ENCODE peak calls at places on chromosomes 12 and 14, in eight cellular contexts. D is transverse colon, W is fibroblast of mammary gland, R is gastrocnemius medialis, P is psoas muscle, K is endodermal cell, T is GM12878, Y is uterus. F is an unnamed sample.
A peak's percentile ranks its signal among the peaks of the same experiment; 100 is the strongest.

GRCh38 chr12:9649532-9649940 is 20.0 kb upstream of the CLEC2D start:
- DNase-seq in R (no peak), W (no peak), D (no peak), Y (no peak), T (peak; percentile 59), P (no peak), K (peak; percentile 80), F (no peak)

GRCh38 chr12:106125351-106126085 is 13.2 kb downstream of the NUAK1 start:
- DNase-seq in Y (peak; percentile 13), P (no peak), R (no peak), D (no peak), K (peak; percentile 48), T (no peak), W (no peak), F (no peak)

GRCh38 chr14:104494483-104494882 is 85.1 kb upstream of the C14orf180 start:
- DNase-seq in Y (no peak), D (no peak), T (no peak), R (no peak), W (no peak), P (no peak), K (no peak), F (no peak)

GRCh38 chr14:105173901-105174894 is 5.6 kb upstream of the JAG2 start:
- DNase-seq in K (no peak), D (peak; percentile 33), R (no peak), W (no peak), Y (no peak), P (no peak), T (no peak), F (no peak)

GRCh38 chr12:168763-169525 is 45.0 kb downstream of the SLC6A12 start:
- DNase-seq in W (no peak), D (no peak), T (no peak), R (no peak), Y (no peak), K (peak; percentile 82), P (no peak), F (no peak)

GRCh38 chr12:124125472-124125871 is 152.5 kb downstream of the ZNF664 start:
- DNase-seq in W (no peak), T (peak; percentile 72), R (no peak), Y (no peak), P (no peak), K (peak; percentile 35), D (no peak), F (peak; percentile 53)

GRCh38 chr14:101033446-101034165 is 130.1 kb upstream of the RTL1 start:
- DNase-seq in R (no peak), W (no peak), Y (peak; percentile 3), K (peak; percentile 22), T (no peak), D (no peak), P (no peak), F (no peak)

GRCh38 chr12:130818381-130819247 is 20.4 kb downstream of the STX2 start:
- DNase-seq in D (peak; percentile 78), W (peak; percentile 57), Y (peak; percentile 41), P (peak; percentile 67), K (peak; percentile 98), T (peak; percentile 28), R (no peak), F (no peak)

GRCh38 chr12:115464008-115464672 is 780.2 kb upstream of the TBX3 start:
- DNase-seq in R (no peak), K (no peak), Y (no peak), P (no peak), T (no peak), D (no peak), W (no peak), F (no peak)

GRCh38 chr12:107448198-107448597 is 237.4 kb upstream of the PWP1 start:
- DNase-seq in D (peak; percentile 20), Y (no peak), W (peak; percentile 34), P (no peak), R (no peak), T (no peak), K (peak; percentile 95), F (no peak)
- TF ChIP-seq CTCF in D (peak; percentile 41), Y (no peak), W (peak; percentile 63), P (no peak), R (no peak), T (peak; percentile 32), K (peak; percentile 85), F (peak; percentile 59)

DNA sequence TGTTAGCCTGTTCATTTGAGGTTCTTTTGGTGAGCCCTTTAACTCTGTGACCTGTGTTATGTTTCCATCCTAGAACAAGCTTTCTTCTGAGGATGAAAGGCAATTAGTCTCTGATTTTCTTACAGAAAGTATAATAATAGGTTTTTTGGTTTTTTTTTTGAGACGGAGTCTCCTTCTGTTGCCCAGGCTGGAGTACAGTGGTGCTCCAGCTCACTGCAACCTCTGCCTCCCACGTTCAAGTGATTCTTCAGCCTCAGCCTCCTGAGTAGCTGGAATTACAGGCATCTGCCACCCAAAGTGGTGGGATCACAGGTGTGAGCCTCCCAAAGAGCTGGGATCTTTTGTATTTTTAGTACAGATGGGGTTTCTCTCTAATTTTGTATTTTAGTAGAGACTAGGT is 52.7 kb upstream of the SYNE2 start:
- DNase-seq in T (no peak), D (no peak), P (no peak), W (no peak), K (no peak), R (no peak), Y (no peak), F (no peak)
- H3K4me3 ChIP-seq in T (no peak overlapping the region), D (no peak overlapping the region), P (peak overlapping the region; percentile 21), W (peak overlapping the region; percentile 12), K (no peak overlapping the region), R (peak overlapping the region; percentile 19), Y (peak overlapping the region; percentile 33), F (no peak overlapping the region)

DNA sequence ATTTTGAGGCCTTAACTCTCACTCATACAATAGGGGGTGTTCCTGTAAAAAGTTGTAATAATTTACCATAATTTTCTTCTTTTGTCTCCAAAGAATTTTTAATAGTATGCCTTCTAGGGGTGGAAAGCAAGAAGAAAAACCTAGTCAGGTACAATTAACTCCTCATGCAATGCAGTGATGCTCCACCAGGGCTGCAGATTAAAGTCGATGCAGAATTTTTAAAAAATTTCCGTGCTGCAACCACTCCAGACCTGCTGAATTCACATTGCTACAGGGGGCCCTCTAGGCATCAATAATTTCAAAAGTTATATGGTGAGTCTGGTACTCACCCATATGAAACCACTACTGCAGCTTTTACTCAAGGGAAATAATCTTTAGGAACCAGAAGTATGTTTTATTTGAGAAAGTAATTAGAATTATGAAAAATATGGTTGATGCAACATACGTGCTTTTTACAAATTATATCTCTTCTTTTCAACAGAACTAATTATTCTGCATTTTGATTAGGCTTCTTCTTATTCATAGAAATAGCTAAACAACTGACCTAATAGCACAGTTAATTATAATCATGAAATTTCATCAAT is 353.2 kb downstream of the BCAT1 start:
- DNase-seq in W (peak; percentile 18), Y (no peak), D (no peak), P (no peak), K (peak; percentile 72), R (no peak), T (no peak), F (no peak)
- TF ChIP-seq CTCF in W (peak; percentile 55), Y (no peak), D (no peak), P (no peak), K (peak; percentile 93), R (no peak), T (peak; percentile 24), F (peak; percentile 47)

DNA sequence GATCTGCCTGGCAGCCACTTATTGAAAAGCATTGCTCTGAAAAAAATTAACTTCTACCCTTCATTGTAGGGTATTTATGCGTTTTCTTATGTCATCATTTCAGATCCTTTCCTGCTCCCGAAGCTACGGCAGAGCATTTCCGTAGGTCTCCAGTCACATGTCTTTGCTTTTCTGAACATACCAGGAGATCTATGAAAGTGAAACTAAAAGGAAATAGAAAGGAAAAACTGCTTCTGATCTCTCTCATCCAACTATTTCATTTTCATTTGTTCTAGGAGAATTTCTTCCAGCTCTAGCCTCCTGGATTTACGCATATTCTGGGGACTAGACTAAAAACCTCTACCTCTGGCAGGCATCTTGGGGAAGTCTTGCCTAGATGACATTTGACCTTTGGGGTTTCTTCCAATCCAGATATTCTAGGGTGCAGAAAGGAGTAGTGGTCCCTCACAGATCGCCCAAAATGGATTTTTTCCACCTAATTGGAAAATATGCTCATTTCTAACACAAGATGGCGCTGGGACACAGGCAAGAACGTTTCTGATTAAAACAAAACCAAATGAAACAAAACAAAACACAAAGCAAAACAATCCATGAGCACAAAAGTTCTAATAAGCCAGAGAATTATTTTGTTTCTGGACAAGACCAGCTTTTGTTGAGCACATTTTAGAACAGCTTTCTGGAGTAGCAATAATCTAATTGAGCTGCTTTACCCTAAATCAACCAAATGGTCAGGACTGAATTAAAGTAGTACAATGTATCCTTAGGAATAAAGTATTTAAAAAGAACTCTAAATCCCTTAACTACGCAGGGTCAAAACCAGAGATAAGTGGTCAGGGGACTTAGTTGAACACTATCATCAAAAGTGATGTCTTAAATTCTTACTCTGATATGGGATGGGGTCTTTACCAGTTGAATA is 12.2 kb upstream of the PARP11 start:
- DNase-seq in P (no peak), D (no peak), W (peak; percentile 63), K (peak; percentile 66), R (no peak), T (no peak), Y (peak; percentile 33), F (no peak)
- H3K4me3 ChIP-seq in P (peak overlapping the region; percentile 33), D (peak overlapping the region; percentile 19), W (peak overlapping the region; percentile 52), K (no peak overlapping the region), R (peak overlapping the region; percentile 17), T (peak overlapping the region; percentile 5), Y (peak overlapping the region; percentile 37), F (no peak overlapping the region)